ENCODE peak calls at places on chromosomes 5 and 9, in eight cellular contexts. One of them, this sample, is unnamed.

GRCh38 chr5:9567039-9567438 is 21.2 kb upstream of the SEMA5A start:
- ATAC-seq in HepG2: no peak
- ATAC-seq in K562: no peak
- ATAC-seq in HCT116: no peak
- ATAC-seq in GM12878: no peak
- ATAC-seq in Panc1: no peak
- ATAC-seq in upper lobe of left lung: no peak
- ATAC-seq in GM23338: no peak
- ATAC-seq in this sample: no peak

GRCh38 chr5:115455241-115455640 is 89.3 kb downstream of the FEM1C start:
- ATAC-seq in HepG2: no peak
- ATAC-seq in K562: no peak
- ATAC-seq in HCT116: no peak
- ATAC-seq in GM12878: no peak
- ATAC-seq in Panc1: no peak
- ATAC-seq in upper lobe of left lung: peak
- ATAC-seq in GM23338: no peak
- ATAC-seq in this sample: peak

GRCh38 chr5:55037816-55038379 is 13.8 kb downstream of the GZMK start:
- ATAC-seq in HepG2: no peak
- ATAC-seq in K562: no peak
- ATAC-seq in HCT116: no peak
- ATAC-seq in GM12878: no peak
- ATAC-seq in Panc1: no peak
- ATAC-seq in upper lobe of left lung: no peak
- ATAC-seq in GM23338: no peak
- ATAC-seq in this sample: no peak

GRCh38 chr5:1564824-1565736 is 41.3 kb upstream of the LPCAT1 start:
- ATAC-seq in HepG2: peak
- ATAC-seq in K562: peak
- ATAC-seq in HCT116: no peak
- ATAC-seq in GM12878: no peak
- ATAC-seq in Panc1: peak
- ATAC-seq in upper lobe of left lung: no peak
- ATAC-seq in GM23338: no peak
- ATAC-seq in this sample: no peak

GRCh38 chr5:17304282-17304681 is 86.9 kb downstream of the BASP1 start:
- ATAC-seq in HepG2: no peak
- ATAC-seq in K562: no peak
- ATAC-seq in HCT116: no peak
- ATAC-seq in GM12878: no peak
- ATAC-seq in Panc1: no peak
- ATAC-seq in upper lobe of left lung: peak
- ATAC-seq in GM23338: no peak
- ATAC-seq in this sample: no peak

GRCh38 chr5:42309865-42310264 is 113.4 kb upstream of the GHR start:
- ATAC-seq in HepG2: no peak
- ATAC-seq in K562: no peak
- ATAC-seq in HCT116: no peak
- ATAC-seq in GM12878: no peak
- ATAC-seq in Panc1: no peak
- ATAC-seq in upper lobe of left lung: no peak
- ATAC-seq in GM23338: no peak
- ATAC-seq in this sample: no peak

GRCh38 chr9:114571391-114571790 is 16.2 kb upstream of the ATP6V1G1 start:
- ATAC-seq in HepG2: no peak
- ATAC-seq in K562: peak
- ATAC-seq in HCT116: no peak
- ATAC-seq in GM12878: no peak
- ATAC-seq in Panc1: no peak
- ATAC-seq in upper lobe of left lung: no peak
- ATAC-seq in GM23338: no peak
- ATAC-seq in this sample: no peak

GRCh38 chr9:136306691-136307208 is 2.9 kb upstream of the CCDC187 start:
- ATAC-seq in HepG2: peak
- ATAC-seq in K562: peak
- ATAC-seq in HCT116: no peak
- ATAC-seq in GM12878: peak
- ATAC-seq in Panc1: peak
- ATAC-seq in upper lobe of left lung: no peak
- ATAC-seq in GM23338: no peak
- ATAC-seq in this sample: peak

GRCh38 chr9:97773723-97774122 is 76.6 kb upstream of the XPA start:
- ATAC-seq in HepG2: no peak
- ATAC-seq in K562: peak
- ATAC-seq in HCT116: no peak
- ATAC-seq in GM12878: no peak
- ATAC-seq in Panc1: no peak
- ATAC-seq in upper lobe of left lung: peak
- ATAC-seq in GM23338: no peak
- ATAC-seq in this sample: no peak

GRCh38 chr5:52051759-52052158 is 668.5 kb downstream of the ISL1 start:
- ATAC-seq in HepG2: no peak
- ATAC-seq in K562: no peak
- ATAC-seq in HCT116: no peak
- ATAC-seq in GM12878: no peak
- ATAC-seq in Panc1: no peak
- ATAC-seq in upper lobe of left lung: no peak
- ATAC-seq in GM23338: no peak
- ATAC-seq in this sample: no peak

GRCh38 chr9:97853056-97853843 is at the start of gene FOXE1:
- ATAC-seq in HepG2: peak
- ATAC-seq in K562: no peak
- ATAC-seq in HCT116: no peak
- ATAC-seq in GM12878: no peak
- ATAC-seq in Panc1: peak
- ATAC-seq in upper lobe of left lung: peak
- ATAC-seq in GM23338: peak
- ATAC-seq in this sample: peak

GRCh38 chr5:31048282-31048974 is 145.1 kb upstream of the CDH6 start:
- ATAC-seq in HepG2: no peak
- ATAC-seq in K562: no peak
- ATAC-seq in HCT116: no peak
- ATAC-seq in GM12878: no peak
- ATAC-seq in Panc1: no peak
- ATAC-seq in upper lobe of left lung: no peak
- ATAC-seq in GM23338: no peak
- ATAC-seq in this sample: no peak

GRCh38 chr5:142874537-142874936 is 104.4 kb downstream of the ARHGAP26 start:
- ATAC-seq in HepG2: peak
- ATAC-seq in K562: no peak
- ATAC-seq in HCT116: no peak
- ATAC-seq in GM12878: no peak
- ATAC-seq in Panc1: no peak
- ATAC-seq in upper lobe of left lung: peak
- ATAC-seq in GM23338: no peak
- ATAC-seq in this sample: peak

GRCh38 chr5:133250527-133250926 is 198.7 kb downstream of the HSPA4 start:
- ATAC-seq in HepG2: no peak
- ATAC-seq in K562: no peak
- ATAC-seq in HCT116: no peak
- ATAC-seq in GM12878: no peak
- ATAC-seq in Panc1: no peak
- ATAC-seq in upper lobe of left lung: no peak
- ATAC-seq in GM23338: no peak
- ATAC-seq in this sample: no peak

GRCh38 chr9:121192959-121193645 is 8.6 kb downstream of the RAB14 start:
- ATAC-seq in HepG2: no peak
- ATAC-seq in K562: no peak
- ATAC-seq in HCT116: no peak
- ATAC-seq in GM12878: peak
- ATAC-seq in Panc1: no peak
- ATAC-seq in upper lobe of left lung: no peak
- ATAC-seq in GM23338: no peak
- ATAC-seq in this sample: no peak

GRCh38 chr9:93329632-93330286 is 121.7 kb upstream of the FAM120A start:
- ATAC-seq in HepG2: peak
- ATAC-seq in K562: no peak
- ATAC-seq in HCT116: no peak
- ATAC-seq in GM12878: no peak
- ATAC-seq in Panc1: no peak
- ATAC-seq in upper lobe of left lung: no peak
- ATAC-seq in GM23338: no peak
- ATAC-seq in this sample: no peak

DNA sequence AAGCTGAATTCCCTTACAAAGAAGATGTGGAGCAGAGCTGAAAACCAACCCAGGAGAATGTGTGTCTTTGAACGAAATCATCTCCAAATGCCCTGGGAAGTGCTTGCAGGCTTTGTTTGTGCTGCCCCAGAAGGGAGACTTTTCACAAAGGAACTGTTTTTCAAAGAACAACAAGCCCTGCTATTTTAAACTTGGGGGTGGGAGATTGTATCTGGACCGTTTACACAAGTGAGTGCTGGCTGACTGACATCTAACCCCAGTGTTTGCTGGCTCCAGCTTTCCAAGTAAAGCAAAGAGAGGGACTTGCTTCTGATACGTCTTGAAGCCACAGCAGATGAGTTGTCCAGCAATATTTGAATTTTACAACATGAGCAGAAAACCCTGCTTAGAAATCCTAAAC is 1.6 kb downstream of the ADAMTS12 start:
- ATAC-seq in HepG2: peak
- ATAC-seq in K562: no peak
- ATAC-seq in HCT116: no peak
- ATAC-seq in GM12878: peak
- ATAC-seq in Panc1: no peak
- ATAC-seq in upper lobe of left lung: no peak
- ATAC-seq in GM23338: peak
- ATAC-seq in this sample: no peak
- H3K4me3 ChIP-seq in HepG2: no peak
- H3K4me3 ChIP-seq in K562: no peak
- H3K4me3 ChIP-seq in HCT116: no peak
- H3K4me3 ChIP-seq in GM12878: peak
- H3K4me3 ChIP-seq in Panc1: no peak
- H3K4me3 ChIP-seq in upper lobe of left lung: no peak
- H3K4me3 ChIP-seq in GM23338: peak
- H3K4me3 ChIP-seq in this sample: peak

GRCh38 chr9:22088372-22089063 is 79.4 kb upstream of the CDKN2B start:
- ATAC-seq in HepG2: peak
- ATAC-seq in K562: no peak
- ATAC-seq in HCT116: no peak
- ATAC-seq in GM12878: no peak
- ATAC-seq in Panc1: no peak
- ATAC-seq in upper lobe of left lung: no peak
- ATAC-seq in GM23338: no peak
- ATAC-seq in this sample: no peak

GRCh38 chr9:22079873-22080341 is 70.8 kb upstream of the CDKN2B start:
- ATAC-seq in HepG2: no peak
- ATAC-seq in K562: no peak
- ATAC-seq in HCT116: no peak
- ATAC-seq in GM12878: peak
- ATAC-seq in Panc1: no peak
- ATAC-seq in upper lobe of left lung: peak
- ATAC-seq in GM23338: no peak
- ATAC-seq in this sample: peak

GRCh38 chr9:22084336-22085035 is 75.4 kb upstream of the CDKN2B start:
- ATAC-seq in HepG2: no peak
- ATAC-seq in K562: no peak
- ATAC-seq in HCT116: peak
- ATAC-seq in GM12878: no peak
- ATAC-seq in Panc1: no peak
- ATAC-seq in upper lobe of left lung: peak
- ATAC-seq in GM23338: peak
- ATAC-seq in this sample: no peak
- TF ChIP-seq POLR2AphosphoS5 in HepG2: no peak
- TF ChIP-seq POLR2AphosphoS5 in K562: no peak
- TF ChIP-seq POLR2AphosphoS5 in HCT116: no peak
- TF ChIP-seq POLR2AphosphoS5 in GM12878: no peak
- TF ChIP-seq POLR2AphosphoS5 in Panc1: no peak
- TF ChIP-seq POLR2AphosphoS5 in upper lobe of left lung: no peak
- TF ChIP-seq POLR2AphosphoS5 in GM23338: no peak
- TF ChIP-seq POLR2AphosphoS5 in this sample: no peak

GRCh38 chr5:151094861-151095260 is 14.0 kb upstream of the TNIP1 start:
- ATAC-seq in HepG2: peak
- ATAC-seq in K562: no peak
- ATAC-seq in HCT116: no peak
- ATAC-seq in GM12878: peak
- ATAC-seq in Panc1: no peak
- ATAC-seq in upper lobe of left lung: no peak
- ATAC-seq in GM23338: no peak
- ATAC-seq in this sample: peak
- H3K4me3 ChIP-seq in HepG2: no peak
- H3K4me3 ChIP-seq in K562: no peak
- H3K4me3 ChIP-seq in HCT116: no peak
- H3K4me3 ChIP-seq in GM12878: no peak
- H3K4me3 ChIP-seq in Panc1: no peak
- H3K4me3 ChIP-seq in upper lobe of left lung: no peak
- H3K4me3 ChIP-seq in GM23338: no peak
- H3K4me3 ChIP-seq in this sample: no peak

GRCh38 chr9:129656795-129657390 is 8.6 kb upstream of the PRRX2 start:
- ATAC-seq in HepG2: peak
- ATAC-seq in K562: peak
- ATAC-seq in HCT116: peak
- ATAC-seq in GM12878: peak
- ATAC-seq in Panc1: peak
- ATAC-seq in upper lobe of left lung: no peak
- ATAC-seq in GM23338: no peak
- ATAC-seq in this sample: no peak
- TF ChIP-seq POLR2AphosphoS5 in HepG2: no peak
- TF ChIP-seq POLR2AphosphoS5 in K562: no peak
- TF ChIP-seq POLR2AphosphoS5 in HCT116: no peak
- TF ChIP-seq POLR2AphosphoS5 in GM12878: no peak
- TF ChIP-seq POLR2AphosphoS5 in Panc1: no peak
- TF ChIP-seq POLR2AphosphoS5 in upper lobe of left lung: no peak
- TF ChIP-seq POLR2AphosphoS5 in GM23338: no peak
- TF ChIP-seq POLR2AphosphoS5 in this sample: no peak

GRCh38 chr9:90815183-90815943 is 13.7 kb downstream of the SYK start:
- ATAC-seq in HepG2: no peak
- ATAC-seq in K562: peak
- ATAC-seq in HCT116: no peak
- ATAC-seq in GM12878: peak
- ATAC-seq in Panc1: no peak
- ATAC-seq in upper lobe of left lung: peak
- ATAC-seq in GM23338: peak
- ATAC-seq in this sample: no peak
- H3K4me3 ChIP-seq in HepG2: no peak
- H3K4me3 ChIP-seq in K562: no peak
- H3K4me3 ChIP-seq in HCT116: no peak
- H3K4me3 ChIP-seq in GM12878: peak
- H3K4me3 ChIP-seq in Panc1: no peak
- H3K4me3 ChIP-seq in upper lobe of left lung: no peak
- H3K4me3 ChIP-seq in GM23338: no peak
- H3K4me3 ChIP-seq in this sample: no peak

GRCh38 chr5:3537942-3538341 is 57.7 kb upstream of the IRX1 start:
- ATAC-seq in HepG2: no peak
- ATAC-seq in K562: no peak
- ATAC-seq in HCT116: no peak
- ATAC-seq in GM12878: no peak
- ATAC-seq in Panc1: no peak
- ATAC-seq in upper lobe of left lung: no peak
- ATAC-seq in GM23338: no peak
- ATAC-seq in this sample: no peak
- TF ChIP-seq POLR2AphosphoS5 in HepG2: no peak
- TF ChIP-seq POLR2AphosphoS5 in K562: no peak
- TF ChIP-seq POLR2AphosphoS5 in HCT116: no peak
- TF ChIP-seq POLR2AphosphoS5 in GM12878: no peak
- TF ChIP-seq POLR2AphosphoS5 in Panc1: no peak
- TF ChIP-seq POLR2AphosphoS5 in upper lobe of left lung: no peak
- TF ChIP-seq POLR2AphosphoS5 in GM23338: no peak
- TF ChIP-seq POLR2AphosphoS5 in this sample: no peak

GRCh38 chr9:17135578-17135904 is 701 bp downstream of the CNTLN start:
- ATAC-seq in HepG2: no peak
- ATAC-seq in K562: no peak
- ATAC-seq in HCT116: no peak
- ATAC-seq in GM12878: peak
- ATAC-seq in Panc1: no peak
- ATAC-seq in upper lobe of left lung: no peak
- ATAC-seq in GM23338: no peak
- ATAC-seq in this sample: no peak
- H3K4me3 ChIP-seq in HepG2: peak
- H3K4me3 ChIP-seq in K562: no peak
- H3K4me3 ChIP-seq in HCT116: peak
- H3K4me3 ChIP-seq in GM12878: no peak
- H3K4me3 ChIP-seq in Panc1: no peak
- H3K4me3 ChIP-seq in upper lobe of left lung: peak
- H3K4me3 ChIP-seq in GM23338: peak
- H3K4me3 ChIP-seq in this sample: peak

GRCh38 chr5:61304611-61305369 is 27.3 kb upstream of the ZSWIM6 start:
- ATAC-seq in HepG2: no peak
- ATAC-seq in K562: no peak
- ATAC-seq in HCT116: peak
- ATAC-seq in GM12878: peak
- ATAC-seq in Panc1: peak
- ATAC-seq in upper lobe of left lung: peak
- ATAC-seq in GM23338: peak
- ATAC-seq in this sample: no peak
- TF ChIP-seq POLR2AphosphoS5 in HepG2: no peak
- TF ChIP-seq POLR2AphosphoS5 in K562: no peak
- TF ChIP-seq POLR2AphosphoS5 in HCT116: no peak
- TF ChIP-seq POLR2AphosphoS5 in GM12878: no peak
- TF ChIP-seq POLR2AphosphoS5 in Panc1: no peak
- TF ChIP-seq POLR2AphosphoS5 in upper lobe of left lung: peak
- TF ChIP-seq POLR2AphosphoS5 in GM23338: no peak
- TF ChIP-seq POLR2AphosphoS5 in this sample: no peak

This sample was measured in gastroesophageal sphincter.